ENCODE peak calls at places on chromosomes 3 and 15, in nine cellular contexts. K is K562, P is DMS153, C is neural crest cell, V is brain microvascular endothelial cell, W is NCI-H345, E is nephron progenitor cell, Y is GM10248, Q is neural progenitor cell. J is an unnamed sample.

GRCh38 chr15:23567921-23568320 is 2.4 kb downstream of the MKRN3 start:
- DNase-seq in Q (no peak), P (no peak), V (no peak), K (no peak), W (no peak), E (no peak), Y (no peak), C (no peak), J (no peak)

GRCh38 chr3:158909870-158910269 is 108.0 kb downstream of the MFSD1 start:
- DNase-seq in Q (no peak), W (no peak), P (no peak), V (peak), E (no peak), C (no peak), K (no peak), Y (no peak), J (no peak)

GRCh38 chr3:103991461-103992115 is 1375.1 kb upstream of the ALCAM start:
- DNase-seq in P (no peak), Y (no peak), E (peak), V (peak), Q (peak), K (peak), W (no peak), C (no peak), J (no peak)

GRCh38 chr3:185724761-185725160 is 100.1 kb downstream of the IGF2BP2 start:
- DNase-seq in V (peak), Y (no peak), K (no peak), E (no peak), C (no peak), P (no peak), Q (peak), W (no peak), J (no peak)

GRCh38 chr3:127600749-127601456 is 2.7 kb downstream of the MCM2 start:
- DNase-seq in Q (no peak), Y (no peak), V (no peak), W (no peak), C (no peak), P (no peak), E (no peak), K (no peak), J (no peak)

GRCh38 chr3:195732951-195733350 is 12.2 kb downstream of the MUC20 start:
- DNase-seq in E (peak), Q (no peak), K (no peak), Y (no peak), P (no peak), W (no peak), V (no peak), C (no peak), J (no peak)

GRCh38 chr3:63532521-63532920 is 120.0 kb upstream of the SNTN start:
- DNase-seq in V (no peak), E (no peak), W (no peak), K (no peak), Q (no peak), Y (no peak), C (no peak), P (no peak), J (no peak)

GRCh38 chr3:55185380-55185779 is 257.5 kb upstream of the LRTM1 start:
- DNase-seq in Y (no peak), Q (no peak), K (no peak), V (no peak), P (no peak), C (no peak), W (no peak), E (no peak), J (no peak)

GRCh38 chr15:33735637-33736247 is 232.6 kb upstream of the CHRM5 start:
- DNase-seq in K (peak), E (peak), Y (peak), V (no peak), P (peak), Q (peak), W (peak), C (peak), J (no peak)

GRCh38 chr15:90040618-90041017 is 39.5 kb downstream of the ZNF710 start:
- DNase-seq in P (no peak), K (no peak), C (no peak), Q (no peak), W (no peak), E (no peak), Y (no peak), V (no peak), J (no peak)

GRCh38 chr3:111773484-111773883 is 85.6 kb upstream of the PHLDB2 start:
- DNase-seq in Y (no peak), P (no peak), E (no peak), K (no peak), Q (no peak), W (no peak), V (no peak), C (no peak), J (no peak)

GRCh38 chr3:194117114-194117845 is 18.7 kb upstream of the HES1 start:
- DNase-seq in C (no peak), Q (no peak), V (no peak), K (no peak), P (no peak), Y (no peak), W (no peak), E (no peak), J (no peak)

GRCh38 chr15:35166730-35167359 is 81.8 kb upstream of the NANOGP8 start:
- DNase-seq in W (no peak), Q (no peak), C (no peak), Y (no peak), P (no peak), E (no peak), K (peak), V (peak), J (no peak)

GRCh38 chr3:38297947-38298711 is 16.0 kb downstream of the SLC22A14 start:
- DNase-seq in V (peak), Y (peak), W (no peak), E (no peak), K (no peak), P (no peak), Q (no peak), C (no peak), J (no peak)

GRCh38 chr15:82398785-82399184 is 30.8 kb upstream of the GOLGA6L9 start:
- DNase-seq in K (no peak), C (no peak), P (no peak), V (no peak), Q (no peak), E (no peak), Y (no peak), W (no peak), J (no peak)

GRCh38 chr15:76584868-76585572 is 248.4 kb downstream of the ISL2 start:
- DNase-seq in E (no peak), K (no peak), C (no peak), V (no peak), Y (no peak), W (no peak), P (no peak), Q (no peak), J (no peak)

GRCh38 chr3:56902468-56903159 is 100.9 kb upstream of the ARHGEF3 start:
- DNase-seq in C (no peak), P (no peak), Q (no peak), W (no peak), Y (no peak), E (no peak), K (no peak), V (no peak), J (no peak)

GRCh38 chr3:141334627-141335250 is 33.6 kb upstream of the ZBTB38 start:
- DNase-seq in C (no peak), K (no peak), P (no peak), V (no peak), E (no peak), Y (no peak), W (no peak), Q (no peak), J (no peak)

GRCh38 chr15:89494941-89495637 is 1.3 kb downstream of the RHCG start:
- DNase-seq in W (no peak), E (peak), C (peak), V (no peak), Y (peak), K (peak), Q (peak), P (no peak), J (no peak)

GRCh38 chr3:62036726-62037125 is 336.6 kb downstream of the FEZF2 start:
- DNase-seq in E (no peak), K (no peak), Q (no peak), C (no peak), V (no peak), Y (no peak), P (no peak), W (no peak), J (no peak)

GRCh38 chr15:100714749-100715342 is 112.5 kb downstream of the ASB7 start:
- DNase-seq in Q (no peak), C (no peak), E (no peak), W (peak), P (no peak), K (no peak), Y (no peak), V (no peak), J (no peak)

GRCh38 chr3:81352867-81353266 is 408.6 kb downstream of the GBE1 start:
- DNase-seq in W (no peak), K (no peak), Y (no peak), Q (peak), P (peak), E (no peak), V (peak), C (no peak), J (no peak)

GRCh38 chr3:85482193-85482450 is 523.3 kb downstream of the CADM2 start:
- DNase-seq in W (no peak), Y (no peak), Q (no peak), E (no peak), P (no peak), K (no peak), C (no peak), V (no peak), J (no peak)

GRCh38 chr3:17407576-17407975 is 334.9 kb downstream of the TBC1D5 start:
- DNase-seq in P (no peak), K (no peak), W (no peak), V (no peak), C (no peak), Q (no peak), E (no peak), Y (no peak), J (no peak)

GRCh38 chr3:11213810-11214450 is 58.3 kb upstream of the ATG7 start:
- DNase-seq in K (no peak), P (no peak), V (no peak), W (no peak), E (no peak), C (no peak), Y (no peak), Q (no peak), J (no peak)

GRCh38 chr3:100158877-100159563 is 44.7 kb upstream of the FILIP1L start:
- DNase-seq in Q (no peak), K (no peak), C (no peak), W (no peak), P (no peak), E (no peak), V (no peak), Y (no peak), J (no peak)

GRCh38 chr15:25863067-25863967 is at the start of gene ATP10A:
- DNase-seq in P (no peak), C (peak), E (peak), Q (peak), W (no peak), V (peak), Y (no peak), K (no peak), J (no peak)

GRCh38 chr3:35291837-35292236 is 347.5 kb upstream of the ARPP21 start:
- DNase-seq in K (no peak), P (no peak), Y (no peak), V (no peak), E (no peak), Q (no peak), C (no peak), W (no peak), J (no peak)

GRCh38 chr3:111649180-111649579 is 54.0 kb upstream of the ZBED2 start:
- DNase-seq in W (no peak), C (no peak), E (no peak), V (no peak), Y (no peak), P (no peak), K (no peak), Q (no peak), J (no peak)

GRCh38 chr15:38589502-38589901 is 24.9 kb upstream of the RASGRP1 start:
- DNase-seq in W (no peak), E (no peak), C (no peak), Y (no peak), Q (no peak), P (no peak), K (peak), V (peak), J (no peak)